ENCODE peak calls at places on chromosomes 4 and X, in ten cellular contexts. One of them, this sample, is unnamed.

GRCh38 chrX:69024931-69025330 is 140.3 kb downstream of the PJA1 start:
- DNase-seq in foreskin fibroblast: peak; percentile 24
- DNase-seq in retinal pigment epithelial cell: no peak
- DNase-seq in GM12865: no peak
- DNase-seq in uterus: peak; percentile 84
- DNase-seq in astrocyte of the spinal cord: peak; percentile 41
- DNase-seq in fibroblast of mammary gland: peak; percentile 61
- DNase-seq in fibroblast of pulmonary artery: peak; percentile 81
- DNase-seq in WERI-Rb-1: no peak
- DNase-seq in ovary: peak; percentile 88
- DNase-seq in this sample: no peak

GRCh38 chr4:166498541-166498940 is 625.5 kb downstream of the TLL1 start:
- DNase-seq in fibroblast of mammary gland: no peak
- DNase-seq in WERI-Rb-1: no peak
- DNase-seq in retinal pigment epithelial cell: no peak
- DNase-seq in fibroblast of pulmonary artery: peak; percentile 36
- DNase-seq in uterus: no peak
- DNase-seq in astrocyte of the spinal cord: no peak
- DNase-seq in ovary: no peak
- DNase-seq in GM12865: no peak
- DNase-seq in foreskin fibroblast: no peak
- DNase-seq in this sample: no peak

GRCh38 chrX:13764284-13764683 is 29.7 kb downstream of the OFD1 start:
- DNase-seq in foreskin fibroblast: no peak
- DNase-seq in fibroblast of mammary gland: no peak
- DNase-seq in uterus: no peak
- DNase-seq in ovary: no peak
- DNase-seq in WERI-Rb-1: peak; percentile 61
- DNase-seq in GM12865: no peak
- DNase-seq in astrocyte of the spinal cord: no peak
- DNase-seq in retinal pigment epithelial cell: no peak
- DNase-seq in fibroblast of pulmonary artery: no peak
- DNase-seq in this sample: no peak

GRCh38 chr4:54487491-54487890 is 170.3 kb upstream of the KIT start:
- DNase-seq in retinal pigment epithelial cell: no peak
- DNase-seq in fibroblast of pulmonary artery: no peak
- DNase-seq in foreskin fibroblast: peak; percentile 64
- DNase-seq in WERI-Rb-1: no peak
- DNase-seq in GM12865: no peak
- DNase-seq in uterus: no peak
- DNase-seq in ovary: no peak
- DNase-seq in fibroblast of mammary gland: no peak
- DNase-seq in astrocyte of the spinal cord: peak; percentile 45
- DNase-seq in this sample: no peak

GRCh38 chrX:13201605-13202219 is 118.1 kb downstream of the ATXN3L start:
- DNase-seq in ovary: no peak
- DNase-seq in fibroblast of mammary gland: no peak
- DNase-seq in astrocyte of the spinal cord: no peak
- DNase-seq in retinal pigment epithelial cell: no peak
- DNase-seq in uterus: no peak
- DNase-seq in GM12865: no peak
- DNase-seq in WERI-Rb-1: no peak
- DNase-seq in foreskin fibroblast: no peak
- DNase-seq in fibroblast of pulmonary artery: no peak
- DNase-seq in this sample: no peak

GRCh38 chrX:105882581-105883275 is 60.4 kb downstream of the NRK start:
- DNase-seq in GM12865: no peak
- DNase-seq in fibroblast of mammary gland: peak; percentile 12
- DNase-seq in ovary: no peak
- DNase-seq in WERI-Rb-1: no peak
- DNase-seq in foreskin fibroblast: peak; percentile 36
- DNase-seq in fibroblast of pulmonary artery: peak; percentile 49
- DNase-seq in retinal pigment epithelial cell: peak; percentile 32
- DNase-seq in uterus: no peak
- DNase-seq in astrocyte of the spinal cord: peak; percentile 47
- DNase-seq in this sample: no peak

GRCh38 chr4:82753725-82754410 is 44.7 kb downstream of the SCD5 start:
- DNase-seq in astrocyte of the spinal cord: no peak
- DNase-seq in foreskin fibroblast: peak; percentile 16
- DNase-seq in ovary: peak; percentile 56
- DNase-seq in fibroblast of pulmonary artery: peak; percentile 48
- DNase-seq in uterus: no peak
- DNase-seq in fibroblast of mammary gland: no peak
- DNase-seq in retinal pigment epithelial cell: peak; percentile 43
- DNase-seq in WERI-Rb-1: peak; percentile 50
- DNase-seq in GM12865: no peak
- DNase-seq in this sample: no peak

GRCh38 chr4:86388252-86388651 is 28.4 kb upstream of the MAPK10 start:
- DNase-seq in foreskin fibroblast: no peak
- DNase-seq in ovary: no peak
- DNase-seq in retinal pigment epithelial cell: no peak
- DNase-seq in WERI-Rb-1: no peak
- DNase-seq in uterus: no peak
- DNase-seq in fibroblast of mammary gland: no peak
- DNase-seq in GM12865: no peak
- DNase-seq in astrocyte of the spinal cord: no peak
- DNase-seq in fibroblast of pulmonary artery: no peak
- DNase-seq in this sample: no peak

DNA sequence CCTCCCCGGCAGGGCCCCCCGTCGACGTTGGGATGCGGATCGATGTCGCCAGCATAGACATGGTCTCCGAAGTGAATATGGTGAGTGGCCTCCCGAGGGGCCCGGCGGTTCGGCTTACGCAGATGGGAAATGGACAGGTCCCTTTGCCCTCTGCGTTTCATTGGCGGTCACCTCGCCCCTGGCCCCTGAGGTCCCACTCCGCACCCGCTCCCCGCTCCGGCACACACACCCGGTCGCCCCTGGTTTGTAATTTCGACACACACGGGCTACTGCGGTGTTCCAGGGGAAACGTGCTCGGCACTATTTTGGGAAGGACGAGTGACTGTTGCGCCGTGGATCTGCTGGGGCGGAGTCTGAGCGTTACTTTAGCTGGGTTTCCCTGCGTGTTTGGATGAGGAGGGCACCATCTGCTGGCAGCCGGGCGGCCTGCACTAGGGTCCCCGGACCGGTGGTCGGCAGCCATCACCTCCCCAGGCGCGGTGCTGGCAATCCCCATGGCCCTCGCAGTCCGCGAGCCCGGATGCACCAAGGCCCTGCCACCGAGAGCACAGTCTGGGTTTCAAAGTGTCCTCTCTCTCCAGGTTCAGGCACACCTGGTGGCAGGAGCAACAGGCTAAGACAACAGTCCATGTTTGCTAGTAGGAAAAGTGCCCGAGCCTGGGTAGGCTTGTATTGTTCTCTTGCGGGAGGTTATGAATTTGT is 1.2 kb downstream of the GABRB1 start:
- DNase-seq in GM12865: peak; percentile 68
- DNase-seq in WERI-Rb-1: peak; percentile 86
- DNase-seq in fibroblast of pulmonary artery: peak; percentile 60
- DNase-seq in uterus: peak; percentile 45
- DNase-seq in foreskin fibroblast: peak; percentile 73
- DNase-seq in fibroblast of mammary gland: peak; percentile 31
- DNase-seq in astrocyte of the spinal cord: peak; percentile 51
- DNase-seq in retinal pigment epithelial cell: peak; percentile 9
- DNase-seq in ovary: peak; percentile 48
- DNase-seq in this sample: peak; percentile 5
- TF ChIP-seq CTCF in GM12865: peak; percentile 85
- TF ChIP-seq CTCF in WERI-Rb-1: peak; percentile 96
- TF ChIP-seq CTCF in fibroblast of pulmonary artery: peak; percentile 76
- TF ChIP-seq CTCF in uterus: peak; percentile 50
- TF ChIP-seq CTCF in foreskin fibroblast: peak; percentile 39
- TF ChIP-seq CTCF in fibroblast of mammary gland: peak; percentile 44
- TF ChIP-seq CTCF in astrocyte of the spinal cord: peak; percentile 86
- TF ChIP-seq CTCF in retinal pigment epithelial cell: peak; percentile 89
- TF ChIP-seq CTCF in ovary: no peak
- TF ChIP-seq CTCF in this sample: peak; percentile 97

GRCh38 chr4:13706130-13706529 is 78.6 kb upstream of the BOD1L1 start:
- DNase-seq in retinal pigment epithelial cell: no peak
- DNase-seq in foreskin fibroblast: peak; percentile 48
- DNase-seq in ovary: no peak
- DNase-seq in GM12865: no peak
- DNase-seq in fibroblast of mammary gland: peak; percentile 8
- DNase-seq in uterus: no peak
- DNase-seq in WERI-Rb-1: no peak
- DNase-seq in astrocyte of the spinal cord: no peak
- DNase-seq in fibroblast of pulmonary artery: no peak
- DNase-seq in this sample: no peak

GRCh38 chr4:13704761-13705160 is 77.2 kb upstream of the BOD1L1 start:
- DNase-seq in GM12865: no peak
- DNase-seq in WERI-Rb-1: no peak
- DNase-seq in uterus: no peak
- DNase-seq in foreskin fibroblast: no peak
- DNase-seq in ovary: no peak
- DNase-seq in astrocyte of the spinal cord: no peak
- DNase-seq in retinal pigment epithelial cell: no peak
- DNase-seq in fibroblast of pulmonary artery: no peak
- DNase-seq in fibroblast of mammary gland: no peak
- DNase-seq in this sample: no peak

GRCh38 chr4:13704020-13704419 is 76.5 kb upstream of the BOD1L1 start:
- DNase-seq in ovary: no peak
- DNase-seq in uterus: no peak
- DNase-seq in fibroblast of mammary gland: no peak
- DNase-seq in GM12865: no peak
- DNase-seq in foreskin fibroblast: no peak
- DNase-seq in retinal pigment epithelial cell: no peak
- DNase-seq in WERI-Rb-1: no peak
- DNase-seq in fibroblast of pulmonary artery: no peak
- DNase-seq in astrocyte of the spinal cord: no peak
- DNase-seq in this sample: no peak

GRCh38 chr4:13706716-13707115 is 79.2 kb upstream of the BOD1L1 start:
- DNase-seq in WERI-Rb-1: no peak
- DNase-seq in astrocyte of the spinal cord: no peak
- DNase-seq in retinal pigment epithelial cell: no peak
- DNase-seq in uterus: no peak
- DNase-seq in ovary: no peak
- DNase-seq in foreskin fibroblast: peak; percentile 30
- DNase-seq in fibroblast of pulmonary artery: no peak
- DNase-seq in GM12865: no peak
- DNase-seq in fibroblast of mammary gland: no peak
- DNase-seq in this sample: no peak

GRCh38 chr4:13705521-13706035 is 78.1 kb upstream of the BOD1L1 start:
- DNase-seq in ovary: no peak
- DNase-seq in WERI-Rb-1: peak; percentile 49
- DNase-seq in GM12865: no peak
- DNase-seq in uterus: peak; percentile 38
- DNase-seq in retinal pigment epithelial cell: peak; percentile 13
- DNase-seq in fibroblast of pulmonary artery: no peak
- DNase-seq in astrocyte of the spinal cord: no peak
- DNase-seq in foreskin fibroblast: peak; percentile 43
- DNase-seq in fibroblast of mammary gland: no peak
- DNase-seq in this sample: peak; percentile 83
- H3K4me3 ChIP-seq in ovary: no peak overlapping the region
- H3K4me3 ChIP-seq in WERI-Rb-1: no peak overlapping the region
- H3K4me3 ChIP-seq in GM12865: no peak overlapping the region
- H3K4me3 ChIP-seq in uterus: no peak overlapping the region
- H3K4me3 ChIP-seq in retinal pigment epithelial cell: no peak overlapping the region
- H3K4me3 ChIP-seq in fibroblast of pulmonary artery: no peak overlapping the region
- H3K4me3 ChIP-seq in astrocyte of the spinal cord: no peak overlapping the region
- H3K4me3 ChIP-seq in foreskin fibroblast: no peak overlapping the region
- H3K4me3 ChIP-seq in fibroblast of mammary gland: no peak overlapping the region
- H3K4me3 ChIP-seq in this sample: no peak overlapping the region

GRCh38 chr4:158067646-158068045 is 105.2 kb downstream of the GASK1B start:
- DNase-seq in retinal pigment epithelial cell: no peak
- DNase-seq in ovary: no peak
- DNase-seq in foreskin fibroblast: no peak
- DNase-seq in fibroblast of mammary gland: no peak
- DNase-seq in astrocyte of the spinal cord: no peak
- DNase-seq in uterus: no peak
- DNase-seq in WERI-Rb-1: no peak
- DNase-seq in fibroblast of pulmonary artery: no peak
- DNase-seq in GM12865: no peak
- DNase-seq in this sample: no peak

GRCh38 chr4:158068063-158068462 is 104.8 kb downstream of the GASK1B start:
- DNase-seq in ovary: no peak
- DNase-seq in retinal pigment epithelial cell: peak; percentile 44
- DNase-seq in GM12865: no peak
- DNase-seq in fibroblast of mammary gland: no peak
- DNase-seq in uterus: no peak
- DNase-seq in WERI-Rb-1: no peak
- DNase-seq in fibroblast of pulmonary artery: peak; percentile 50
- DNase-seq in foreskin fibroblast: no peak
- DNase-seq in astrocyte of the spinal cord: peak; percentile 11
- DNase-seq in this sample: no peak

GRCh38 chr4:158065603-158066002 is 107.2 kb downstream of the GASK1B start:
- DNase-seq in WERI-Rb-1: no peak
- DNase-seq in retinal pigment epithelial cell: no peak
- DNase-seq in GM12865: no peak
- DNase-seq in astrocyte of the spinal cord: no peak
- DNase-seq in fibroblast of mammary gland: no peak
- DNase-seq in uterus: no peak
- DNase-seq in fibroblast of pulmonary artery: peak; percentile 53
- DNase-seq in ovary: no peak
- DNase-seq in foreskin fibroblast: no peak
- DNase-seq in this sample: no peak

DNA sequence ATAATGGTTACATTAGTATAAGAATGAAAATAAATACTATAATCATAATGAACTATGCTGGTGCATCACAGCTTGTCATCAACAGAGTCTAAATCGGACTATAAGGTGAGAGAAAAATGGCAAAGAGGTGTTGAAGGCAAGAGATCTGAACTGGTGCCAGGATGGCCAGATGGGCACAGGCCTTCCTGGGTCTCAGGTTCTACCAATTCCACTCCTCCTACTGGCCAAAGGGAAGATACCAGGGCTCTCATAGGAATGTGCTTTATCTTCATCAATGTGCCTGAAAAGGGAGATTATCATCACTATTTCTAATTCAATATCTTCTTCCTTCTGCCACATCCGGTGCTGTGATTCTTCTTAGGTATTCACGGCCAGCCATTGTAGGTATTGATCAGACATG is 107.6 kb downstream of the GASK1B start:
- DNase-seq in foreskin fibroblast: no peak
- DNase-seq in astrocyte of the spinal cord: no peak
- DNase-seq in fibroblast of mammary gland: no peak
- DNase-seq in uterus: no peak
- DNase-seq in GM12865: no peak
- DNase-seq in retinal pigment epithelial cell: no peak
- DNase-seq in WERI-Rb-1: no peak
- DNase-seq in ovary: no peak
- DNase-seq in fibroblast of pulmonary artery: no peak
- DNase-seq in this sample: no peak
- TF ChIP-seq CTCF in foreskin fibroblast: no peak
- TF ChIP-seq CTCF in astrocyte of the spinal cord: no peak
- TF ChIP-seq CTCF in fibroblast of mammary gland: peak; percentile 16
- TF ChIP-seq CTCF in uterus: no peak
- TF ChIP-seq CTCF in GM12865: no peak
- TF ChIP-seq CTCF in retinal pigment epithelial cell: no peak
- TF ChIP-seq CTCF in WERI-Rb-1: peak; percentile 25
- TF ChIP-seq CTCF in ovary: no peak
- TF ChIP-seq CTCF in fibroblast of pulmonary artery: peak; percentile 10
- TF ChIP-seq CTCF in this sample: no peak

DNA sequence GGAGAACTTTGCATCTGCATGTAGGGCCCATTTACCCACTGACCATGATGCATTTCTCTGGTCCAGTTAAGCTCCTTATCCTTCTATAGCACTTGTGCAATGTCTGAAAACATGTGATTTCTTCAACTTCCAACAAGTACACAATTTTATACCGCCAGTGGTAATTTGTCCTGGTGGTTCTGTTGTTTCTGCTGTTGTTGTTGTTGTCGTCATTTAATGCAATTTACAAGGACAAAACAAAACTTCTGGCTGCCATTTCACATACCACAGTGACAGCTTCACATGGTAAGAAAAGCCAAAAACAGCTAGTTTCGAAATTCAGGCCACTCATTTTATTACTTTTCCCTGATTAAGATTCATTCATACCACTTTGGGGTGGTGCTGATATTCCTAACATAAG is 84.8 kb upstream of the MTM1 start:
- DNase-seq in astrocyte of the spinal cord: no peak
- DNase-seq in foreskin fibroblast: no peak
- DNase-seq in uterus: no peak
- DNase-seq in retinal pigment epithelial cell: no peak
- DNase-seq in fibroblast of mammary gland: no peak
- DNase-seq in fibroblast of pulmonary artery: no peak
- DNase-seq in ovary: no peak
- DNase-seq in GM12865: no peak
- DNase-seq in WERI-Rb-1: no peak
- DNase-seq in this sample: no peak
- H3K4me3 ChIP-seq in astrocyte of the spinal cord: no peak overlapping the region
- H3K4me3 ChIP-seq in foreskin fibroblast: no peak overlapping the region
- H3K4me3 ChIP-seq in uterus: no peak overlapping the region
- H3K4me3 ChIP-seq in retinal pigment epithelial cell: no peak overlapping the region
- H3K4me3 ChIP-seq in fibroblast of mammary gland: no peak overlapping the region
- H3K4me3 ChIP-seq in fibroblast of pulmonary artery: no peak overlapping the region
- H3K4me3 ChIP-seq in ovary: no peak overlapping the region
- H3K4me3 ChIP-seq in GM12865: no peak overlapping the region
- H3K4me3 ChIP-seq in WERI-Rb-1: no peak overlapping the region
- H3K4me3 ChIP-seq in this sample: no peak overlapping the region

This sample was measured in kidney epithelial cell.